ENCODE peak calls at places on chromosome 13, in ten cellular contexts. H is H1, G is A549, J is transverse colon, X is prostate gland, P is heart left ventricle, I is body of pancreas, N is tibial nerve, K is thyroid gland, U is lower leg skin. R is an unnamed sample.

GRCh38 chr13:71634605-71635443 is 232.2 kb downstream of the DACH1 start:
- DNase-seq in H (no peak), G (no peak), J (no peak), X (no peak), P (no peak), I (no peak), N (no peak), K (no peak), U (no peak), R (no peak)

GRCh38 chr13:82370306-82370705 is 1512.0 kb downstream of the SLITRK1 start:
- DNase-seq in H (no peak), G (no peak), J (no peak), X (no peak), P (no peak), I (no peak), N (no peak), K (no peak), U (no peak), R (no peak)

GRCh38 chr13:51738226-51738905 is 65.6 kb downstream of the DHRS12 start:
- DNase-seq in H (no peak), G (no peak), J (no peak), X (no peak), P (no peak), I (no peak), N (no peak), K (no peak), U (no peak), R (no peak)

GRCh38 chr13:94860981-94861407 is 148.6 kb upstream of the SOX21 start:
- DNase-seq in H (no peak), G (no peak), J (no peak), X (no peak), P (no peak), I (no peak), N (peak; percentile 22), K (no peak), U (no peak), R (no peak)

GRCh38 chr13:72637561-72637960 is 89.9 kb downstream of the MZT1 start:
- DNase-seq in H (no peak), G (no peak), J (no peak), X (no peak), P (no peak), I (no peak), N (no peak), K (no peak), U (no peak), R (no peak)

GRCh38 chr13:70814684-70815083 is 706.4 kb upstream of the KLHL1 start:
- DNase-seq in H (no peak), G (no peak), J (no peak), X (no peak), P (no peak), I (no peak), N (no peak), K (no peak), U (no peak), R (no peak)

GRCh38 chr13:46712524-46712923 is 84.4 kb downstream of the ESD start:
- DNase-seq in H (no peak), G (no peak), J (no peak), X (no peak), P (no peak), I (no peak), N (no peak), K (no peak), U (no peak), R (no peak)

GRCh38 chr13:113922412-113923118 is 51.3 kb downstream of the C13orf46 start:
- DNase-seq in H (no peak), G (no peak), J (no peak), X (no peak), P (peak; percentile 2), I (peak; percentile 7), N (no peak), K (no peak), U (no peak), R (peak; percentile 11)

GRCh38 chr13:76223565-76223964 is 587.4 kb downstream of the LMO7 start:
- DNase-seq in H (no peak), G (no peak), J (no peak), X (no peak), P (no peak), I (no peak), N (no peak), K (no peak), U (no peak), R (no peak)

GRCh38 chr13:63542704-63543215 is 2127.1 kb upstream of the PCDH20 start:
- DNase-seq in H (no peak), G (no peak), J (no peak), X (no peak), P (no peak), I (no peak), N (no peak), K (no peak), U (no peak), R (no peak)

GRCh38 chr13:100694722-100695644 is 20.4 kb upstream of the TMTC4 start:
- DNase-seq in H (peak; percentile 78), G (peak; percentile 39), J (peak; percentile 31), X (no peak), P (no peak), I (peak; percentile 34), N (no peak), K (peak; percentile 32), U (no peak), R (peak; percentile 53)

GRCh38 chr13:37709318-37709717 is 110.8 kb upstream of the POSTN start:
- DNase-seq in H (no peak), G (no peak), J (no peak), X (no peak), P (no peak), I (no peak), N (no peak), K (no peak), U (no peak), R (no peak)

GRCh38 chr13:98279473-98280175 is 102.6 kb upstream of the RNF113B start:
- DNase-seq in H (no peak), G (no peak), J (no peak), X (no peak), P (no peak), I (no peak), N (no peak), K (peak; percentile 89), U (no peak), R (no peak)

GRCh38 chr13:97367016-97367415 is 67.0 kb upstream of the RAP2A start:
- DNase-seq in H (no peak), G (no peak), J (no peak), X (no peak), P (no peak), I (no peak), N (no peak), K (no peak), U (no peak), R (no peak)

GRCh38 chr13:101917475-101917810 is 465.0 kb downstream of the ITGBL1 start:
- DNase-seq in H (peak; percentile 51), G (no peak), J (no peak), X (no peak), P (no peak), I (no peak), N (no peak), K (no peak), U (no peak), R (no peak)

GRCh38 chr13:31442605-31443004 is 242.8 kb downstream of the B3GLCT start:
- DNase-seq in H (no peak), G (no peak), J (no peak), X (no peak), P (no peak), I (no peak), N (no peak), K (no peak), U (no peak), R (no peak)

GRCh38 chr13:109787135-109787954 is 962 bp upstream of the IRS2 start:
- DNase-seq in H (peak; percentile 67), G (no peak), J (peak; percentile 36), X (no peak), P (no peak), I (peak; percentile 47), N (no peak), K (peak; percentile 53), U (peak; percentile 42), R (peak; percentile 47)
- TF ChIP-seq POLR2A in H (no peak), G (peak; percentile 42), J (no peak), X (no peak), P (peak; percentile 42), I (peak; percentile 30), N (peak; percentile 45), K (no peak), U (no peak), R (no peak)

DNA sequence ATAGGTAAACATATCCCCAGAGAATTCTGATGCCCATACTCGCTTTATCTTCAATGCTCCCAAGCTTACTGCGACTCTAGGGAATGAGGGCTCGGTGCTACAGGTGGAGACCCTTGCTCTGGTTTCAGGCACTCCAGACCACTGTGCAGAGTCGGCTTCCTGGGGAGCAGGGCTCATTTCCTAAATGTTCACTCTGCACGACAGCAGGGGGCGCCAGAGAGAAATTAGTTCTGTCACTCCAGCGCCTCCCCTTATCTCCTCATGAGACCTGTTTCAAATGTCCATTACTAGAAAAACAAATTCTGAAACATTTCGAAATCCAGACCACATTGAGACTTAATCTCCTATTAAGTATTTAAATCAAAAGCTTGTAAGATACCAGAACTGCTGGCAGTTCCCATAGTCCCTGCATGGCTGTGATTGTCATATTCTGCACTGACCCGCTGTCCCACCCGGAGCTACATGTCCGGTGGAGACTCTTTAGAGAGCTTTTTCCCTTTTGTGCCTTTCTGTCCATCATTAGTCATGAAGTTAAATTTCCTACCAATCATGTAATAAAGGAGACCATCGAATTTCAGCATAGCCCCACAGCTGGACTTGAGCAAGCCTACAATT is 22.4 kb downstream of the EPSTI1 start:
- DNase-seq in H (peak; percentile 93), G (peak; percentile 41), J (peak; percentile 90), X (peak; percentile 30), P (peak; percentile 80), I (peak; percentile 81), N (peak; percentile 81), K (peak; percentile 80), U (peak; percentile 64), R (peak; percentile 85)
- H3K4me3 ChIP-seq in H (no peak overlapping the region), G (no peak overlapping the region), J (no peak overlapping the region), X (no peak overlapping the region), P (no peak overlapping the region), I (no peak overlapping the region), N (no peak overlapping the region), K (no peak overlapping the region), U (no peak overlapping the region), R (no peak overlapping the region)

GRCh38 chr13:24244802-24245201 is 64.6 kb upstream of the C1QTNF9 start:
- DNase-seq in H (no peak), G (no peak), J (peak; percentile 38), X (no peak), P (no peak), I (no peak), N (no peak), K (no peak), U (no peak), R (no peak)
- TF ChIP-seq POLR2A in H (no peak), G (no peak), J (no peak), X (no peak), P (no peak), I (no peak), N (no peak), K (no peak), U (no peak), R (no peak)

DNA sequence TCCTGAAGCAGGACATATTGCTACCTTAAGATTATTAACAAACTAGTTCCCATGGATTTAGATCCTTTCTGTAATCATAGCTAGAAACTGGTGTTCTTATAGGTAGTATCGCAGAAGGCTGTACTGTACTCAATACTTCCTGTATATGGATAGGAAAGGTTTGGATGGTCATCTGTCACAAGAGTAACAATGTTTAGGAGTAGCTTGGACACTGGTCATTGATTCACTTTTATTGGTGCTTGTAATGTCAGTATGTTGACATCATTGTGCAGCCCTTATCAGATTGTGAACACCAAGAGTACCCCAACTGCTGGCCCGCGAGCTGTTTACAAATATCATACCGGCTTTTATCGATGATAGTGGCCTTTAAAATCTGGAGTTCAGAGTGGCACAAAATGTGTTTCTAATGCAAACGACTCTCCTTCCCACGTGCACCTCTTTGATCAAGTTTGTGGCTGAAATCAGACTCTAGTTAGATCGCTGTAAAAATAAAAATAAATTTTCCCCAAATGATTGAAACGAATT is 605 bp upstream of the CDK8 start:
- DNase-seq in H (no peak), G (no peak), J (no peak), X (no peak), P (no peak), I (no peak), N (no peak), K (peak; percentile 5), U (no peak), R (no peak)
- H3K4me3 ChIP-seq in H (peak overlapping the region; percentile 89), G (peak overlapping the region; percentile 88), J (no peak overlapping the region), X (peak overlapping the region; percentile 86), P (peak overlapping the region; percentile 97), I (no peak overlapping the region), N (peak overlapping the region; percentile 94), K (peak overlapping the region; percentile 95), U (no peak overlapping the region), R (peak overlapping the region; percentile 83)

R was measured in stomach.